ENCODE peak calls at places on chromosomes 5 and 9, in eight cellular contexts. One of them, this sample, is unnamed.

GRCh38 chr9:134182554-134183219 is 18.3 kb upstream of the RNU6ATAC start:
- DNase-seq in anterior cingulate cortex: no peak
- DNase-seq in fibroblast of the conjunctiva: no peak
- DNase-seq in non-pigmented ciliary epithelial cell: no peak
- DNase-seq in WTC11: no peak
- DNase-seq in stimulated activated CD4-positive, alpha-beta T cell treated with anti-CD3 and anti-CD28 coated beads, Interleukin-1b, Interleukin-23, amount 100 ng/mL, for 1 hour: no peak
- DNase-seq in Ammon's horn: no peak
- DNase-seq in NCI-H1417: no peak
- DNase-seq in this sample: peak

GRCh38 chr9:23783509-23783908 is 42.5 kb downstream of the ELAVL2 start:
- DNase-seq in fibroblast of the conjunctiva: no peak
- DNase-seq in WTC11: no peak
- DNase-seq in stimulated activated CD4-positive, alpha-beta T cell treated with anti-CD3 and anti-CD28 coated beads, Interleukin-1b, Interleukin-23, amount 100 ng/mL, for 1 hour: no peak
- DNase-seq in anterior cingulate cortex: no peak
- DNase-seq in NCI-H1417: no peak
- DNase-seq in non-pigmented ciliary epithelial cell: no peak
- DNase-seq in Ammon's horn: no peak
- DNase-seq in this sample: no peak

GRCh38 chr9:112719696-112720095 is 1.8 kb upstream of the INIP start:
- DNase-seq in fibroblast of the conjunctiva: no peak
- DNase-seq in stimulated activated CD4-positive, alpha-beta T cell treated with anti-CD3 and anti-CD28 coated beads, Interleukin-1b, Interleukin-23, amount 100 ng/mL, for 1 hour: no peak
- DNase-seq in WTC11: no peak
- DNase-seq in Ammon's horn: no peak
- DNase-seq in NCI-H1417: no peak
- DNase-seq in anterior cingulate cortex: no peak
- DNase-seq in non-pigmented ciliary epithelial cell: no peak
- DNase-seq in this sample: no peak

GRCh38 chr9:132239518-132239917 is 77.7 kb downstream of the NTNG2 start:
- DNase-seq in non-pigmented ciliary epithelial cell: no peak
- DNase-seq in fibroblast of the conjunctiva: no peak
- DNase-seq in NCI-H1417: no peak
- DNase-seq in Ammon's horn: no peak
- DNase-seq in WTC11: no peak
- DNase-seq in stimulated activated CD4-positive, alpha-beta T cell treated with anti-CD3 and anti-CD28 coated beads, Interleukin-1b, Interleukin-23, amount 100 ng/mL, for 1 hour: no peak
- DNase-seq in anterior cingulate cortex: no peak
- DNase-seq in this sample: no peak

GRCh38 chr5:57072218-57072892 is 101.5 kb upstream of the GPBP1 start:
- DNase-seq in stimulated activated CD4-positive, alpha-beta T cell treated with anti-CD3 and anti-CD28 coated beads, Interleukin-1b, Interleukin-23, amount 100 ng/mL, for 1 hour: no peak
- DNase-seq in fibroblast of the conjunctiva: no peak
- DNase-seq in anterior cingulate cortex: no peak
- DNase-seq in Ammon's horn: no peak
- DNase-seq in non-pigmented ciliary epithelial cell: no peak
- DNase-seq in WTC11: no peak
- DNase-seq in NCI-H1417: no peak
- DNase-seq in this sample: no peak

GRCh38 chr9:109317311-109317978 is 3.4 kb downstream of the EPB41L4B start:
- DNase-seq in WTC11: no peak
- DNase-seq in stimulated activated CD4-positive, alpha-beta T cell treated with anti-CD3 and anti-CD28 coated beads, Interleukin-1b, Interleukin-23, amount 100 ng/mL, for 1 hour: no peak
- DNase-seq in non-pigmented ciliary epithelial cell: no peak
- DNase-seq in NCI-H1417: no peak
- DNase-seq in Ammon's horn: no peak
- DNase-seq in fibroblast of the conjunctiva: no peak
- DNase-seq in anterior cingulate cortex: no peak
- DNase-seq in this sample: no peak

GRCh38 chr9:129501771-129502324 is 119.1 kb downstream of the C9orf50 start:
- DNase-seq in fibroblast of the conjunctiva: no peak
- DNase-seq in WTC11: no peak
- DNase-seq in stimulated activated CD4-positive, alpha-beta T cell treated with anti-CD3 and anti-CD28 coated beads, Interleukin-1b, Interleukin-23, amount 100 ng/mL, for 1 hour: no peak
- DNase-seq in NCI-H1417: no peak
- DNase-seq in anterior cingulate cortex: no peak
- DNase-seq in Ammon's horn: no peak
- DNase-seq in non-pigmented ciliary epithelial cell: no peak
- DNase-seq in this sample: peak

GRCh38 chr5:143086851-143087637 is 316.4 kb downstream of the NR3C1 start:
- DNase-seq in non-pigmented ciliary epithelial cell: no peak
- DNase-seq in WTC11: no peak
- DNase-seq in Ammon's horn: no peak
- DNase-seq in fibroblast of the conjunctiva: no peak
- DNase-seq in anterior cingulate cortex: no peak
- DNase-seq in stimulated activated CD4-positive, alpha-beta T cell treated with anti-CD3 and anti-CD28 coated beads, Interleukin-1b, Interleukin-23, amount 100 ng/mL, for 1 hour: no peak
- DNase-seq in NCI-H1417: peak
- DNase-seq in this sample: no peak

GRCh38 chr5:154653764-154654483 is 101.3 kb upstream of the LARP1 start:
- DNase-seq in fibroblast of the conjunctiva: no peak
- DNase-seq in stimulated activated CD4-positive, alpha-beta T cell treated with anti-CD3 and anti-CD28 coated beads, Interleukin-1b, Interleukin-23, amount 100 ng/mL, for 1 hour: no peak
- DNase-seq in non-pigmented ciliary epithelial cell: no peak
- DNase-seq in anterior cingulate cortex: no peak
- DNase-seq in WTC11: no peak
- DNase-seq in Ammon's horn: no peak
- DNase-seq in NCI-H1417: no peak
- DNase-seq in this sample: no peak

GRCh38 chr9:115025721-115026120 is 92.2 kb downstream of the TNC start:
- DNase-seq in Ammon's horn: no peak
- DNase-seq in WTC11: no peak
- DNase-seq in non-pigmented ciliary epithelial cell: no peak
- DNase-seq in NCI-H1417: no peak
- DNase-seq in stimulated activated CD4-positive, alpha-beta T cell treated with anti-CD3 and anti-CD28 coated beads, Interleukin-1b, Interleukin-23, amount 100 ng/mL, for 1 hour: no peak
- DNase-seq in fibroblast of the conjunctiva: no peak
- DNase-seq in anterior cingulate cortex: no peak
- DNase-seq in this sample: no peak

GRCh38 chr5:75681125-75681830 is 36.0 kb downstream of the POC5 start:
- DNase-seq in non-pigmented ciliary epithelial cell: no peak
- DNase-seq in NCI-H1417: peak
- DNase-seq in Ammon's horn: no peak
- DNase-seq in anterior cingulate cortex: no peak
- DNase-seq in fibroblast of the conjunctiva: peak
- DNase-seq in stimulated activated CD4-positive, alpha-beta T cell treated with anti-CD3 and anti-CD28 coated beads, Interleukin-1b, Interleukin-23, amount 100 ng/mL, for 1 hour: no peak
- DNase-seq in WTC11: no peak
- DNase-seq in this sample: no peak

GRCh38 chr5:63408984-63409383 is 553.3 kb downstream of the HTR1A start:
- DNase-seq in anterior cingulate cortex: no peak
- DNase-seq in NCI-H1417: no peak
- DNase-seq in non-pigmented ciliary epithelial cell: no peak
- DNase-seq in Ammon's horn: no peak
- DNase-seq in WTC11: no peak
- DNase-seq in fibroblast of the conjunctiva: no peak
- DNase-seq in stimulated activated CD4-positive, alpha-beta T cell treated with anti-CD3 and anti-CD28 coated beads, Interleukin-1b, Interleukin-23, amount 100 ng/mL, for 1 hour: no peak
- DNase-seq in this sample: no peak

GRCh38 chr5:142015781-142016533 is 3.1 kb upstream of the GNPDA1 start:
- DNase-seq in fibroblast of the conjunctiva: no peak
- DNase-seq in NCI-H1417: no peak
- DNase-seq in stimulated activated CD4-positive, alpha-beta T cell treated with anti-CD3 and anti-CD28 coated beads, Interleukin-1b, Interleukin-23, amount 100 ng/mL, for 1 hour: no peak
- DNase-seq in non-pigmented ciliary epithelial cell: peak
- DNase-seq in WTC11: no peak
- DNase-seq in anterior cingulate cortex: no peak
- DNase-seq in Ammon's horn: peak
- DNase-seq in this sample: no peak

GRCh38 chr5:348726-349125 is 27.2 kb downstream of the AHRR start:
- DNase-seq in NCI-H1417: no peak
- DNase-seq in anterior cingulate cortex: no peak
- DNase-seq in fibroblast of the conjunctiva: no peak
- DNase-seq in WTC11: no peak
- DNase-seq in Ammon's horn: no peak
- DNase-seq in stimulated activated CD4-positive, alpha-beta T cell treated with anti-CD3 and anti-CD28 coated beads, Interleukin-1b, Interleukin-23, amount 100 ng/mL, for 1 hour: no peak
- DNase-seq in non-pigmented ciliary epithelial cell: no peak
- DNase-seq in this sample: no peak

GRCh38 chr5:124738751-124739559 is 7.5 kb downstream of the ZNF608 start:
- DNase-seq in anterior cingulate cortex: no peak
- DNase-seq in WTC11: no peak
- DNase-seq in NCI-H1417: peak
- DNase-seq in stimulated activated CD4-positive, alpha-beta T cell treated with anti-CD3 and anti-CD28 coated beads, Interleukin-1b, Interleukin-23, amount 100 ng/mL, for 1 hour: no peak
- DNase-seq in fibroblast of the conjunctiva: no peak
- DNase-seq in non-pigmented ciliary epithelial cell: no peak
- DNase-seq in Ammon's horn: no peak
- DNase-seq in this sample: no peak

GRCh38 chr5:176133289-176133870 is 104.8 kb upstream of the SIMC1 start:
- DNase-seq in anterior cingulate cortex: no peak
- DNase-seq in Ammon's horn: no peak
- DNase-seq in fibroblast of the conjunctiva: no peak
- DNase-seq in non-pigmented ciliary epithelial cell: no peak
- DNase-seq in stimulated activated CD4-positive, alpha-beta T cell treated with anti-CD3 and anti-CD28 coated beads, Interleukin-1b, Interleukin-23, amount 100 ng/mL, for 1 hour: no peak
- DNase-seq in WTC11: peak
- DNase-seq in NCI-H1417: no peak
- DNase-seq in this sample: no peak

GRCh38 chr5:109407913-109408312 is 1.9 kb downstream of the PJA2 start:
- DNase-seq in stimulated activated CD4-positive, alpha-beta T cell treated with anti-CD3 and anti-CD28 coated beads, Interleukin-1b, Interleukin-23, amount 100 ng/mL, for 1 hour: no peak
- DNase-seq in Ammon's horn: no peak
- DNase-seq in NCI-H1417: no peak
- DNase-seq in anterior cingulate cortex: no peak
- DNase-seq in non-pigmented ciliary epithelial cell: no peak
- DNase-seq in fibroblast of the conjunctiva: no peak
- DNase-seq in WTC11: no peak
- DNase-seq in this sample: no peak

GRCh38 chr5:143248391-143248790 is 155.1 kb downstream of the NR3C1 start:
- DNase-seq in stimulated activated CD4-positive, alpha-beta T cell treated with anti-CD3 and anti-CD28 coated beads, Interleukin-1b, Interleukin-23, amount 100 ng/mL, for 1 hour: no peak
- DNase-seq in NCI-H1417: no peak
- DNase-seq in anterior cingulate cortex: no peak
- DNase-seq in WTC11: no peak
- DNase-seq in Ammon's horn: no peak
- DNase-seq in non-pigmented ciliary epithelial cell: no peak
- DNase-seq in fibroblast of the conjunctiva: no peak
- DNase-seq in this sample: no peak

GRCh38 chr5:145841299-145841698 is 6.2 kb upstream of the PRELID2 start:
- DNase-seq in Ammon's horn: no peak
- DNase-seq in stimulated activated CD4-positive, alpha-beta T cell treated with anti-CD3 and anti-CD28 coated beads, Interleukin-1b, Interleukin-23, amount 100 ng/mL, for 1 hour: no peak
- DNase-seq in anterior cingulate cortex: no peak
- DNase-seq in non-pigmented ciliary epithelial cell: no peak
- DNase-seq in NCI-H1417: no peak
- DNase-seq in fibroblast of the conjunctiva: no peak
- DNase-seq in WTC11: no peak
- DNase-seq in this sample: no peak

GRCh38 chr5:132261881-132262845 is 4.7 kb downstream of the PDLIM4 start:
- DNase-seq in NCI-H1417: no peak
- DNase-seq in non-pigmented ciliary epithelial cell: no peak
- DNase-seq in Ammon's horn: no peak
- DNase-seq in fibroblast of the conjunctiva: no peak
- DNase-seq in anterior cingulate cortex: no peak
- DNase-seq in stimulated activated CD4-positive, alpha-beta T cell treated with anti-CD3 and anti-CD28 coated beads, Interleukin-1b, Interleukin-23, amount 100 ng/mL, for 1 hour: no peak
- DNase-seq in WTC11: no peak
- DNase-seq in this sample: no peak

GRCh38 chr5:97049175-97049574 is 93.2 kb downstream of the LIX1 start:
- DNase-seq in anterior cingulate cortex: no peak
- DNase-seq in stimulated activated CD4-positive, alpha-beta T cell treated with anti-CD3 and anti-CD28 coated beads, Interleukin-1b, Interleukin-23, amount 100 ng/mL, for 1 hour: no peak
- DNase-seq in NCI-H1417: no peak
- DNase-seq in WTC11: no peak
- DNase-seq in Ammon's horn: no peak
- DNase-seq in fibroblast of the conjunctiva: no peak
- DNase-seq in non-pigmented ciliary epithelial cell: no peak
- DNase-seq in this sample: no peak

GRCh38 chr9:89676281-89676680 is 71.5 kb downstream of the GADD45G start:
- DNase-seq in non-pigmented ciliary epithelial cell: no peak
- DNase-seq in fibroblast of the conjunctiva: no peak
- DNase-seq in WTC11: no peak
- DNase-seq in anterior cingulate cortex: no peak
- DNase-seq in Ammon's horn: peak
- DNase-seq in stimulated activated CD4-positive, alpha-beta T cell treated with anti-CD3 and anti-CD28 coated beads, Interleukin-1b, Interleukin-23, amount 100 ng/mL, for 1 hour: no peak
- DNase-seq in NCI-H1417: peak
- DNase-seq in this sample: peak

GRCh38 chr5:141618030-141618803 is 583 bp downstream of the DIAPH1 start:
- DNase-seq in WTC11: peak
- DNase-seq in stimulated activated CD4-positive, alpha-beta T cell treated with anti-CD3 and anti-CD28 coated beads, Interleukin-1b, Interleukin-23, amount 100 ng/mL, for 1 hour: no peak
- DNase-seq in Ammon's horn: no peak
- DNase-seq in anterior cingulate cortex: no peak
- DNase-seq in fibroblast of the conjunctiva: no peak
- DNase-seq in non-pigmented ciliary epithelial cell: no peak
- DNase-seq in NCI-H1417: peak
- DNase-seq in this sample: no peak

GRCh38 chr9:99822096-99822595 is 461 bp downstream of the NR4A3 start:
- DNase-seq in Ammon's horn: no peak
- DNase-seq in fibroblast of the conjunctiva: no peak
- DNase-seq in non-pigmented ciliary epithelial cell: no peak
- DNase-seq in anterior cingulate cortex: no peak
- DNase-seq in NCI-H1417: no peak
- DNase-seq in stimulated activated CD4-positive, alpha-beta T cell treated with anti-CD3 and anti-CD28 coated beads, Interleukin-1b, Interleukin-23, amount 100 ng/mL, for 1 hour: no peak
- DNase-seq in WTC11: no peak
- DNase-seq in this sample: no peak

GRCh38 chr9:130242270-130243014 is 23.1 kb upstream of the HMCN2 start:
- DNase-seq in non-pigmented ciliary epithelial cell: no peak
- DNase-seq in stimulated activated CD4-positive, alpha-beta T cell treated with anti-CD3 and anti-CD28 coated beads, Interleukin-1b, Interleukin-23, amount 100 ng/mL, for 1 hour: no peak
- DNase-seq in NCI-H1417: no peak
- DNase-seq in fibroblast of the conjunctiva: no peak
- DNase-seq in Ammon's horn: no peak
- DNase-seq in WTC11: no peak
- DNase-seq in anterior cingulate cortex: no peak
- DNase-seq in this sample: peak

GRCh38 chr5:170538096-170538465 is 34.3 kb downstream of the KCNIP1 start:
- DNase-seq in WTC11: no peak
- DNase-seq in anterior cingulate cortex: no peak
- DNase-seq in Ammon's horn: no peak
- DNase-seq in stimulated activated CD4-positive, alpha-beta T cell treated with anti-CD3 and anti-CD28 coated beads, Interleukin-1b, Interleukin-23, amount 100 ng/mL, for 1 hour: no peak
- DNase-seq in fibroblast of the conjunctiva: no peak
- DNase-seq in non-pigmented ciliary epithelial cell: no peak
- DNase-seq in NCI-H1417: no peak
- DNase-seq in this sample: no peak

GRCh38 chr5:168578506-168579205 is 512 bp downstream of the PANK3 start:
- DNase-seq in NCI-H1417: peak
- DNase-seq in Ammon's horn: no peak
- DNase-seq in fibroblast of the conjunctiva: peak
- DNase-seq in stimulated activated CD4-positive, alpha-beta T cell treated with anti-CD3 and anti-CD28 coated beads, Interleukin-1b, Interleukin-23, amount 100 ng/mL, for 1 hour: peak
- DNase-seq in non-pigmented ciliary epithelial cell: peak
- DNase-seq in WTC11: no peak
- DNase-seq in anterior cingulate cortex: no peak
- DNase-seq in this sample: peak

GRCh38 chr5:114174837-114175236 is 187.0 kb upstream of the KCNN2 start:
- DNase-seq in fibroblast of the conjunctiva: no peak
- DNase-seq in WTC11: no peak
- DNase-seq in non-pigmented ciliary epithelial cell: no peak
- DNase-seq in Ammon's horn: no peak
- DNase-seq in NCI-H1417: no peak
- DNase-seq in stimulated activated CD4-positive, alpha-beta T cell treated with anti-CD3 and anti-CD28 coated beads, Interleukin-1b, Interleukin-23, amount 100 ng/mL, for 1 hour: no peak
- DNase-seq in anterior cingulate cortex: no peak
- DNase-seq in this sample: no peak

GRCh38 chr5:9375756-9376155 is 170.1 kb downstream of the SEMA5A start:
- DNase-seq in fibroblast of the conjunctiva: no peak
- DNase-seq in Ammon's horn: no peak
- DNase-seq in non-pigmented ciliary epithelial cell: no peak
- DNase-seq in WTC11: no peak
- DNase-seq in stimulated activated CD4-positive, alpha-beta T cell treated with anti-CD3 and anti-CD28 coated beads, Interleukin-1b, Interleukin-23, amount 100 ng/mL, for 1 hour: no peak
- DNase-seq in anterior cingulate cortex: no peak
- DNase-seq in NCI-H1417: no peak
- DNase-seq in this sample: no peak

GRCh38 chr9:36148652-36149051 is 12.1 kb downstream of the GLIPR2 start:
- DNase-seq in WTC11: no peak
- DNase-seq in Ammon's horn: peak
- DNase-seq in stimulated activated CD4-positive, alpha-beta T cell treated with anti-CD3 and anti-CD28 coated beads, Interleukin-1b, Interleukin-23, amount 100 ng/mL, for 1 hour: no peak
- DNase-seq in anterior cingulate cortex: no peak
- DNase-seq in fibroblast of the conjunctiva: peak
- DNase-seq in NCI-H1417: no peak
- DNase-seq in non-pigmented ciliary epithelial cell: peak
- DNase-seq in this sample: peak

GRCh38 chr5:176631383-176631970 is 1.0 kb downstream of the EIF4E1B start:
- DNase-seq in stimulated activated CD4-positive, alpha-beta T cell treated with anti-CD3 and anti-CD28 coated beads, Interleukin-1b, Interleukin-23, amount 100 ng/mL, for 1 hour: no peak
- DNase-seq in WTC11: no peak
- DNase-seq in anterior cingulate cortex: no peak
- DNase-seq in Ammon's horn: no peak
- DNase-seq in non-pigmented ciliary epithelial cell: no peak
- DNase-seq in NCI-H1417: no peak
- DNase-seq in fibroblast of the conjunctiva: no peak
- DNase-seq in this sample: no peak

GRCh38 chr5:56534102-56534501 is 281.2 kb upstream of the MAP3K1 start:
- DNase-seq in fibroblast of the conjunctiva: no peak
- DNase-seq in non-pigmented ciliary epithelial cell: no peak
- DNase-seq in WTC11: no peak
- DNase-seq in anterior cingulate cortex: no peak
- DNase-seq in stimulated activated CD4-positive, alpha-beta T cell treated with anti-CD3 and anti-CD28 coated beads, Interleukin-1b, Interleukin-23, amount 100 ng/mL, for 1 hour: no peak
- DNase-seq in Ammon's horn: no peak
- DNase-seq in NCI-H1417: no peak
- DNase-seq in this sample: no peak

GRCh38 chr5:118220491-118220890 is 767.9 kb downstream of the DTWD2 start:
- DNase-seq in non-pigmented ciliary epithelial cell: no peak
- DNase-seq in Ammon's horn: no peak
- DNase-seq in anterior cingulate cortex: no peak
- DNase-seq in stimulated activated CD4-positive, alpha-beta T cell treated with anti-CD3 and anti-CD28 coated beads, Interleukin-1b, Interleukin-23, amount 100 ng/mL, for 1 hour: no peak
- DNase-seq in fibroblast of the conjunctiva: no peak
- DNase-seq in NCI-H1417: no peak
- DNase-seq in WTC11: no peak
- DNase-seq in this sample: no peak

GRCh38 chr5:151799407-151799806 is 27.7 kb downstream of the G3BP1 start:
- DNase-seq in non-pigmented ciliary epithelial cell: no peak
- DNase-seq in fibroblast of the conjunctiva: no peak
- DNase-seq in NCI-H1417: no peak
- DNase-seq in anterior cingulate cortex: no peak
- DNase-seq in WTC11: no peak
- DNase-seq in Ammon's horn: no peak
- DNase-seq in stimulated activated CD4-positive, alpha-beta T cell treated with anti-CD3 and anti-CD28 coated beads, Interleukin-1b, Interleukin-23, amount 100 ng/mL, for 1 hour: no peak
- DNase-seq in this sample: no peak

This sample was measured in sigmoid colon.